ENCODE peak calls at places on chromosomes 7 and 10, in five cellular contexts. T is astrocyte of the spinal cord, A is SK-N-SH, H is HCT116, Z is Panc1. P is an unnamed sample.

GRCh38 chr7:130365093-130365492 is 15.2 kb upstream of the CPA1 start:
- DNase-seq in T (peak), A (no peak), H (no peak), Z (no peak), P (no peak)

GRCh38 chr10:14812271-14812670 is 25.6 kb downstream of the CDNF start:
- DNase-seq in T (no peak), A (no peak), H (no peak), Z (no peak), P (no peak)

GRCh38 chr10:82938331-82938730 is 1063.3 kb downstream of the NRG3 start:
- DNase-seq in T (no peak), A (no peak), H (no peak), Z (no peak), P (no peak)

GRCh38 chr7:95430864-95431263 is 4.0 kb downstream of the PON2 start:
- DNase-seq in T (peak), A (no peak), H (no peak), Z (no peak), P (no peak)

GRCh38 chr10:122730238-122730637 is 30.6 kb upstream of the C10orf120 start:
- DNase-seq in T (no peak), A (no peak), H (no peak), Z (no peak), P (no peak)

GRCh38 chr7:135326636-135327280 is 93.1 kb downstream of the STRA8 start:
- DNase-seq in T (peak), A (no peak), H (no peak), Z (no peak), P (no peak)

GRCh38 chr7:135335628-135336139 is 102.0 kb downstream of the STRA8 start:
- DNase-seq in T (peak), A (peak), H (peak), Z (peak), P (peak)

GRCh38 chr10:60549686-60550085 is 160.0 kb upstream of the ANK3 start:
- DNase-seq in T (peak), A (no peak), H (peak), Z (no peak), P (no peak)

GRCh38 chr7:36589391-36589790 is 134.9 kb downstream of the AOAH start:
- DNase-seq in T (no peak), A (no peak), H (no peak), Z (no peak), P (no peak)

GRCh38 chr10:75809003-75809402 is 377.6 kb downstream of the LRMDA start:
- DNase-seq in T (no peak), A (no peak), H (no peak), Z (no peak), P (no peak)

GRCh38 chr10:87635498-87636312 is 24.0 kb upstream of the PAPSS2 start:
- DNase-seq in T (peak), A (no peak), H (peak), Z (no peak), P (peak)

GRCh38 chr7:99121496-99122021 is 22.3 kb downstream of the SMURF1 start:
- DNase-seq in T (no peak), A (no peak), H (no peak), Z (no peak), P (no peak)

GRCh38 chr7:83976302-83976701 is 218.3 kb downstream of the SEMA3A start:
- DNase-seq in T (peak), A (peak), H (no peak), Z (peak), P (peak)

GRCh38 chr7:74032191-74032490 is 4.2 kb downstream of the ELN start:
- DNase-seq in T (peak), A (no peak), H (no peak), Z (no peak), P (no peak)

GRCh38 chr10:618229-618989 is 71.1 kb downstream of the DIP2C start:
- DNase-seq in T (no peak), A (no peak), H (no peak), Z (no peak), P (no peak)

GRCh38 chr10:104824378-104825006 is 183.4 kb downstream of the SORCS3 start:
- DNase-seq in T (peak), A (no peak), H (peak), Z (no peak), P (peak)

GRCh38 chr10:129761573-129761972 is 202.5 kb downstream of the EBF3 start:
- DNase-seq in T (no peak), A (no peak), H (no peak), Z (no peak), P (no peak)

GRCh38 chr10:94489107-94489506 is 56.5 kb upstream of the HELLS start:
- DNase-seq in T (no peak), A (no peak), H (no peak), Z (no peak), P (no peak)

GRCh38 chr7:84251183-84251845 is 56.7 kb upstream of the SEMA3A start:
- DNase-seq in T (peak), A (no peak), H (no peak), Z (no peak), P (peak)

GRCh38 chr7:46786221-46786951 is 795.5 kb downstream of the TNS3 start:
- DNase-seq in T (peak), A (no peak), H (no peak), Z (peak), P (no peak)

GRCh38 chr10:119061352-119061751 is 19.3 kb downstream of the EIF3A start:
- DNase-seq in T (no peak), A (no peak), H (no peak), Z (no peak), P (no peak)

GRCh38 chr7:69244691-69245090 is 353.6 kb upstream of the AUTS2 start:
- DNase-seq in T (no peak), A (no peak), H (no peak), Z (no peak), P (no peak)

GRCh38 chr7:55534262-55534915 is 37.9 kb downstream of the VOPP1 start:
- DNase-seq in T (peak), A (no peak), H (no peak), Z (no peak), P (no peak)

GRCh38 chr7:44286182-44286617 is 39.2 kb downstream of the CAMK2B start:
- DNase-seq in T (no peak), A (peak), H (no peak), Z (no peak), P (no peak)

DNA sequence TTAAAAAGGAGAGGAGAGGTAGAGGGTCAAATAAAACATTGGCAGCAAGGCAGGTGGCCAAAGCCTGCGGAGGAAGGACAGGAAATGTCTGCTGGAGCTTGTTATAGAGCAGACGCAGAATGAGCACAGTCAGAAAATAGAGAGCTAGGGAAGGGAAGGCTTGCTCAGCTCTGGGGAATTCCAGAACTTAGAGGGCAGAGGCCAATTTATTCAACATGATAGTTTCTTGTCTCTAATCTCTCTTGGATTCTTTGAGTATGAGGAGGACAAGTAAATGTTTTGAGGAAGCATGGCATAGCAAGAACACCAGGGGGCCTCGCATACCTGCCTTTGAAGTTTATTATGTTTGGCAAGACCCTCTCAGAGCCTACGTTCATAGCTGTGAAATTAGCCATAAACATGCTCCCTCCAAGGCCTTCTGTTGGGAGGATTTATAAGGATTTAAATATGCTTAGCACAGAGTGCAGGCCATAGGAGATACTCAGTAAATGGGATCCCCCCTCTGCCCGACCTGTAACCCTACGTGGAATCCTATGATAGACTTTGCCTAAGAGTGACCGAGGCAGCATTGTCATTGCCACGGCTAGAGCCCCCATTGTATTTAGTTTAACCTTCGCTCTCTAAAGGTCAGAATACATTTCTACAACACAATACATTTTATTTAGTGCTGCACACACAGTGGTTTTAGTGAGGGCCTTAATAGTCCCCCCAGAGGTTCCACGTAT is 293.9 kb downstream of the CCDC3 start:
- DNase-seq in T (peak), A (peak), H (peak), Z (no peak), P (peak)
- TF ChIP-seq CTCF in T (peak), A (peak), H (peak), Z (peak), P (peak)

GRCh38 chr10:43322321-43322720 is 49.1 kb upstream of the FXYD4 start:
- DNase-seq in T (no peak), A (no peak), H (no peak), Z (no peak), P (no peak)
- H3K4me3 ChIP-seq in T (no peak), A (no peak), H (no peak), Z (no peak), P (no peak)

DNA sequence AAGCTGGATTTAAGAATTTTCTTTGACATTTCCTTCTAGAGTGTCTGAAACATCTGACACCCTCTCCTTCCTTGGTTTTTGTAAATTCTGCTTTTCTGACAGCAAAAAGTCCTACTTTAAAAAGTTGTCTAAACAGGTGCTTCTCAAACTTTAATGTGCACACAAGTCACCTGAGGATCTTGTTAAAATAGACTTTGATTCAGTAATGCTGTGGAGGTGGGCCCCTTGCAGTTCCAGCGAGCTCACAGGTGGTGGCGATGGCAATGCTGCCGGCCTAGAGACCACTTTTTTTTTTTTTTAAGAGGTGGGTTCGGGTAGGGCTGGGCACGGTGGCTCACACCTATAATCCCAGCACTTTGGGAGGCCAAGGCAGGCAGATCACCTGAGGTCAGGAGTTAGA is 77.1 kb downstream of the ABCC2 start:
- DNase-seq in T (no peak), A (peak), H (peak), Z (no peak), P (no peak)
- TF ChIP-seq CTCF in T (peak), A (peak), H (peak), Z (peak), P (peak)

GRCh38 chr7:123555484-123555883 is 2.1 kb downstream of the NDUFA5 start:
- DNase-seq in T (no peak), A (no peak), H (no peak), Z (no peak), P (no peak)
- H3K4me3 ChIP-seq in T (no peak), A (no peak), H (no peak), Z (no peak), P (no peak)